ENCODE peak calls at places on chromosomes 1 and 21, in eight cellular contexts. H, E, M, V, P, B, F and N are unnamed samples.
A peak's percentile ranks its signal among the peaks of the same experiment; 100 is the strongest.

GRCh38 chr1:159177273-159177907 is 6.0 kb downstream of the CADM3 start:
- DNase-seq in H (peak; percentile 62), E (no peak), M (no peak), V (peak; percentile 89), P (peak; percentile 72), B (peak; percentile 88), F (no peak), N (peak; percentile 1)

GRCh38 chr1:231828182-231828920 is 201.8 kb downstream of the DISC1 start:
- DNase-seq in H (peak; percentile 97), E (no peak), M (no peak), V (no peak), P (peak; percentile 99), B (no peak), F (no peak), N (no peak)

GRCh38 chr21:29017639-29018237 is 1.4 kb downstream of the RWDD2B start:
- DNase-seq in H (no peak), E (no peak), M (no peak), V (no peak), P (no peak), B (peak; percentile 46), F (no peak), N (no peak)

GRCh38 chr1:23533288-23534130 is 2.5 kb upstream of the E2F2 start:
- DNase-seq in H (no peak), E (no peak), M (no peak), V (peak; percentile 45), P (no peak), B (peak; percentile 89), F (no peak), N (no peak)

GRCh38 chr1:160748877-160749269 is 9.8 kb downstream of the SLAMF7 start:
- DNase-seq in H (peak; percentile 10), E (no peak), M (no peak), V (no peak), P (no peak), B (peak; percentile 12), F (no peak), N (no peak)

GRCh38 chr1:78009836-78010235 is 5.1 kb downstream of the DNAJB4 start:
- DNase-seq in H (peak; percentile 34), E (no peak), M (no peak), V (no peak), P (no peak), B (no peak), F (no peak), N (no peak)

GRCh38 chr1:25643962-25644361 is 27.4 kb downstream of the MAN1C1 start:
- DNase-seq in H (no peak), E (no peak), M (no peak), V (no peak), P (no peak), B (no peak), F (no peak), N (no peak)

GRCh38 chr1:55329091-55329490 is 113.9 kb upstream of the USP24 start:
- DNase-seq in H (no peak), E (no peak), M (no peak), V (no peak), P (no peak), B (no peak), F (no peak), N (no peak)

GRCh38 chr1:26191739-26192138 is 1.3 kb downstream of the CATSPER4 start:
- DNase-seq in H (no peak), E (no peak), M (no peak), V (no peak), P (no peak), B (no peak), F (no peak), N (no peak)

GRCh38 chr1:175884369-175884768 is 141.0 kb upstream of the TNR start:
- DNase-seq in H (no peak), E (no peak), M (no peak), V (no peak), P (no peak), B (no peak), F (no peak), N (no peak)

GRCh38 chr1:6424000-6424565 is 493 bp upstream of the ESPN start:
- DNase-seq in H (no peak), E (no peak), M (no peak), V (no peak), P (no peak), B (no peak), F (peak; percentile 46), N (no peak)

GRCh38 chr1:200258447-200259375 is 151.1 kb downstream of the ZNF281 start:
- DNase-seq in H (peak; percentile 24), E (no peak), M (no peak), V (no peak), P (no peak), B (peak; percentile 53), F (no peak), N (no peak)

GRCh38 chr1:183139281-183139942 is 46.7 kb upstream of the LAMC2 start:
- DNase-seq in H (peak; percentile 48), E (no peak), M (no peak), V (no peak), P (peak; percentile 95), B (peak; percentile 21), F (no peak), N (no peak)

GRCh38 chr1:100883963-100884362 is 10.7 kb downstream of the EXTL2 start:
- DNase-seq in H (peak; percentile 46), E (no peak), M (no peak), V (no peak), P (peak; percentile 88), B (no peak), F (no peak), N (no peak)

GRCh38 chr1:62377043-62377562 is 57.9 kb upstream of the KANK4 start:
- DNase-seq in H (no peak), E (peak; percentile 78), M (no peak), V (no peak), P (no peak), B (no peak), F (no peak), N (no peak)

GRCh38 chr21:32307706-32308105 is 9.1 kb downstream of the MRAP start:
- DNase-seq in H (peak; percentile 27), E (no peak), M (no peak), V (no peak), P (peak; percentile 13), B (no peak), F (no peak), N (no peak)

GRCh38 chr21:43295016-43295958 is 126.5 kb downstream of the CRYAA start:
- DNase-seq in H (no peak), E (no peak), M (no peak), V (no peak), P (no peak), B (no peak), F (no peak), N (no peak)

GRCh38 chr1:111576547-111576946 is 43.0 kb upstream of the RAP1A start:
- DNase-seq in H (no peak), E (no peak), M (no peak), V (no peak), P (no peak), B (no peak), F (no peak), N (no peak)

GRCh38 chr1:222161676-222162075 is 386.2 kb downstream of the HHIPL2 start:
- DNase-seq in H (no peak), E (no peak), M (no peak), V (no peak), P (no peak), B (no peak), F (no peak), N (no peak)

GRCh38 chr1:84762664-84763063 is 72.4 kb upstream of the SSX2IP start:
- DNase-seq in H (no peak), E (no peak), M (no peak), V (no peak), P (no peak), B (no peak), F (no peak), N (no peak)

GRCh38 chr1:3027611-3028371 is 6.5 kb downstream of the ACTRT2 start:
- DNase-seq in H (no peak), E (no peak), M (no peak), V (no peak), P (no peak), B (no peak), F (no peak), N (no peak)